ENCODE peak calls at places on chromosomes 12 and 14, in eight cellular contexts. One of them, this sample, is unnamed.

GRCh38 chr12:111066744-111067437 is 146.5 kb upstream of the MYL2 start:
- DNase-seq in OCI-LY7: peak
- DNase-seq in uterus: no peak
- DNase-seq in left colon: no peak
- DNase-seq in stromal cell of bone marrow: no peak
- DNase-seq in right atrium auricular region: no peak
- DNase-seq in iris pigment epithelial cell: peak
- DNase-seq in fibroblast of gingiva: no peak
- DNase-seq in this sample: peak

GRCh38 chr14:23366163-23366921 is 1.4 kb upstream of the EFS start:
- DNase-seq in stromal cell of bone marrow: no peak
- DNase-seq in fibroblast of gingiva: peak
- DNase-seq in uterus: peak
- DNase-seq in left colon: peak
- DNase-seq in OCI-LY7: no peak
- DNase-seq in right atrium auricular region: no peak
- DNase-seq in iris pigment epithelial cell: peak
- DNase-seq in this sample: peak

GRCh38 chr12:92041742-92042141 is 103.9 kb downstream of the BTG1 start:
- DNase-seq in right atrium auricular region: no peak
- DNase-seq in left colon: no peak
- DNase-seq in OCI-LY7: peak
- DNase-seq in iris pigment epithelial cell: peak
- DNase-seq in stromal cell of bone marrow: no peak
- DNase-seq in fibroblast of gingiva: no peak
- DNase-seq in uterus: no peak
- DNase-seq in this sample: no peak

GRCh38 chr14:47302121-47302520 is 373.3 kb downstream of the MDGA2 start:
- DNase-seq in iris pigment epithelial cell: no peak
- DNase-seq in uterus: no peak
- DNase-seq in left colon: no peak
- DNase-seq in fibroblast of gingiva: no peak
- DNase-seq in OCI-LY7: no peak
- DNase-seq in stromal cell of bone marrow: no peak
- DNase-seq in right atrium auricular region: no peak
- DNase-seq in this sample: no peak

GRCh38 chr12:26195250-26195640 is at the start of gene SSPN:
- DNase-seq in fibroblast of gingiva: peak
- DNase-seq in stromal cell of bone marrow: no peak
- DNase-seq in right atrium auricular region: peak
- DNase-seq in uterus: peak
- DNase-seq in OCI-LY7: no peak
- DNase-seq in iris pigment epithelial cell: peak
- DNase-seq in left colon: peak
- DNase-seq in this sample: peak

GRCh38 chr12:106195638-106196037 is 52.2 kb downstream of the CKAP4 start:
- DNase-seq in fibroblast of gingiva: peak
- DNase-seq in stromal cell of bone marrow: peak
- DNase-seq in left colon: peak
- DNase-seq in OCI-LY7: no peak
- DNase-seq in iris pigment epithelial cell: peak
- DNase-seq in uterus: peak
- DNase-seq in right atrium auricular region: peak
- DNase-seq in this sample: no peak

GRCh38 chr14:102050625-102051024 is 36.2 kb downstream of the HSP90AA1 start:
- DNase-seq in iris pigment epithelial cell: peak
- DNase-seq in fibroblast of gingiva: peak
- DNase-seq in left colon: no peak
- DNase-seq in OCI-LY7: no peak
- DNase-seq in stromal cell of bone marrow: peak
- DNase-seq in right atrium auricular region: no peak
- DNase-seq in uterus: no peak
- DNase-seq in this sample: peak

GRCh38 chr12:54479421-54479820 is 6.0 kb upstream of the GTSF1 start:
- DNase-seq in OCI-LY7: no peak
- DNase-seq in stromal cell of bone marrow: peak
- DNase-seq in left colon: no peak
- DNase-seq in fibroblast of gingiva: peak
- DNase-seq in uterus: no peak
- DNase-seq in iris pigment epithelial cell: peak
- DNase-seq in right atrium auricular region: no peak
- DNase-seq in this sample: no peak

GRCh38 chr12:42370013-42370412 is 44.0 kb downstream of the PPHLN1 start:
- DNase-seq in OCI-LY7: no peak
- DNase-seq in uterus: no peak
- DNase-seq in left colon: no peak
- DNase-seq in fibroblast of gingiva: no peak
- DNase-seq in stromal cell of bone marrow: no peak
- DNase-seq in right atrium auricular region: no peak
- DNase-seq in iris pigment epithelial cell: no peak
- DNase-seq in this sample: no peak

GRCh38 chr12:101050631-101051030 is 159.4 kb downstream of the SLC5A8 start:
- DNase-seq in iris pigment epithelial cell: no peak
- DNase-seq in right atrium auricular region: no peak
- DNase-seq in left colon: no peak
- DNase-seq in OCI-LY7: no peak
- DNase-seq in fibroblast of gingiva: no peak
- DNase-seq in stromal cell of bone marrow: no peak
- DNase-seq in uterus: no peak
- DNase-seq in this sample: no peak

GRCh38 chr14:104865069-104865630 is at the start of gene CEP170B:
- DNase-seq in right atrium auricular region: no peak
- DNase-seq in left colon: no peak
- DNase-seq in fibroblast of gingiva: peak
- DNase-seq in uterus: no peak
- DNase-seq in OCI-LY7: peak
- DNase-seq in stromal cell of bone marrow: no peak
- DNase-seq in iris pigment epithelial cell: peak
- DNase-seq in this sample: no peak

GRCh38 chr14:103485504-103485903 is 37.1 kb downstream of the CKB start:
- DNase-seq in iris pigment epithelial cell: no peak
- DNase-seq in left colon: no peak
- DNase-seq in fibroblast of gingiva: no peak
- DNase-seq in uterus: no peak
- DNase-seq in right atrium auricular region: no peak
- DNase-seq in OCI-LY7: no peak
- DNase-seq in stromal cell of bone marrow: no peak
- DNase-seq in this sample: no peak

GRCh38 chr12:124919646-124920352 is 5.3 kb upstream of the UBC start:
- DNase-seq in uterus: no peak
- DNase-seq in left colon: peak
- DNase-seq in OCI-LY7: peak
- DNase-seq in stromal cell of bone marrow: no peak
- DNase-seq in fibroblast of gingiva: no peak
- DNase-seq in iris pigment epithelial cell: peak
- DNase-seq in right atrium auricular region: no peak
- DNase-seq in this sample: peak

GRCh38 chr14:74478996-74479635 is 14.0 kb downstream of the NPC2 start:
- DNase-seq in OCI-LY7: peak
- DNase-seq in right atrium auricular region: no peak
- DNase-seq in uterus: no peak
- DNase-seq in fibroblast of gingiva: no peak
- DNase-seq in left colon: no peak
- DNase-seq in stromal cell of bone marrow: no peak
- DNase-seq in iris pigment epithelial cell: peak
- DNase-seq in this sample: peak

GRCh38 chr12:7832059-7832696 is 40.5 kb downstream of the SLC2A14 start:
- DNase-seq in left colon: no peak
- DNase-seq in uterus: no peak
- DNase-seq in stromal cell of bone marrow: peak
- DNase-seq in fibroblast of gingiva: peak
- DNase-seq in right atrium auricular region: no peak
- DNase-seq in iris pigment epithelial cell: peak
- DNase-seq in OCI-LY7: peak
- DNase-seq in this sample: peak

GRCh38 chr12:100953677-100954076 is 159.1 kb downstream of the ANO4 start:
- DNase-seq in uterus: no peak
- DNase-seq in stromal cell of bone marrow: no peak
- DNase-seq in iris pigment epithelial cell: no peak
- DNase-seq in OCI-LY7: no peak
- DNase-seq in left colon: no peak
- DNase-seq in fibroblast of gingiva: no peak
- DNase-seq in right atrium auricular region: no peak
- DNase-seq in this sample: no peak

GRCh38 chr12:4701383-4701782 is 18.8 kb upstream of the GALNT8 start:
- DNase-seq in OCI-LY7: no peak
- DNase-seq in fibroblast of gingiva: no peak
- DNase-seq in stromal cell of bone marrow: no peak
- DNase-seq in left colon: no peak
- DNase-seq in uterus: peak
- DNase-seq in right atrium auricular region: no peak
- DNase-seq in iris pigment epithelial cell: no peak
- DNase-seq in this sample: no peak

GRCh38 chr12:106300761-106301160 is 1.8 kb upstream of the TCP11L2 start:
- DNase-seq in left colon: no peak
- DNase-seq in right atrium auricular region: no peak
- DNase-seq in iris pigment epithelial cell: no peak
- DNase-seq in fibroblast of gingiva: no peak
- DNase-seq in OCI-LY7: no peak
- DNase-seq in stromal cell of bone marrow: no peak
- DNase-seq in uterus: no peak
- DNase-seq in this sample: no peak

GRCh38 chr12:10956085-10956484 is 17.0 kb upstream of the TAS2R14 start:
- DNase-seq in uterus: no peak
- DNase-seq in stromal cell of bone marrow: no peak
- DNase-seq in right atrium auricular region: no peak
- DNase-seq in OCI-LY7: no peak
- DNase-seq in left colon: no peak
- DNase-seq in fibroblast of gingiva: no peak
- DNase-seq in iris pigment epithelial cell: no peak
- DNase-seq in this sample: no peak

GRCh38 chr12:52413787-52414345 is 7.7 kb upstream of the KRT82 start:
- DNase-seq in left colon: no peak
- DNase-seq in iris pigment epithelial cell: no peak
- DNase-seq in right atrium auricular region: no peak
- DNase-seq in OCI-LY7: no peak
- DNase-seq in stromal cell of bone marrow: no peak
- DNase-seq in fibroblast of gingiva: no peak
- DNase-seq in uterus: no peak
- DNase-seq in this sample: no peak

GRCh38 chr12:11500222-11500860 is 105.0 kb upstream of the PRB2 start:
- DNase-seq in left colon: peak
- DNase-seq in uterus: peak
- DNase-seq in iris pigment epithelial cell: peak
- DNase-seq in right atrium auricular region: peak
- DNase-seq in OCI-LY7: peak
- DNase-seq in fibroblast of gingiva: peak
- DNase-seq in stromal cell of bone marrow: peak
- DNase-seq in this sample: peak

GRCh38 chr12:89765959-89766824 is 57.6 kb upstream of the ATP2B1 start:
- DNase-seq in fibroblast of gingiva: no peak
- DNase-seq in stromal cell of bone marrow: no peak
- DNase-seq in OCI-LY7: peak
- DNase-seq in left colon: no peak
- DNase-seq in iris pigment epithelial cell: no peak
- DNase-seq in right atrium auricular region: no peak
- DNase-seq in uterus: no peak
- DNase-seq in this sample: no peak

GRCh38 chr12:51714666-51715065 is 123.6 kb downstream of the SCN8A start:
- DNase-seq in right atrium auricular region: no peak
- DNase-seq in OCI-LY7: no peak
- DNase-seq in iris pigment epithelial cell: no peak
- DNase-seq in fibroblast of gingiva: no peak
- DNase-seq in uterus: no peak
- DNase-seq in left colon: no peak
- DNase-seq in stromal cell of bone marrow: peak
- DNase-seq in this sample: no peak

GRCh38 chr14:22997676-22998323 is 12.1 kb downstream of the C14orf93 start:
- DNase-seq in uterus: no peak
- DNase-seq in right atrium auricular region: no peak
- DNase-seq in stromal cell of bone marrow: no peak
- DNase-seq in left colon: no peak
- DNase-seq in iris pigment epithelial cell: no peak
- DNase-seq in fibroblast of gingiva: no peak
- DNase-seq in OCI-LY7: no peak
- DNase-seq in this sample: no peak

GRCh38 chr12:115440438-115440837 is 756.5 kb upstream of the TBX3 start:
- DNase-seq in left colon: no peak
- DNase-seq in OCI-LY7: no peak
- DNase-seq in uterus: peak
- DNase-seq in iris pigment epithelial cell: peak
- DNase-seq in fibroblast of gingiva: peak
- DNase-seq in right atrium auricular region: no peak
- DNase-seq in stromal cell of bone marrow: peak
- DNase-seq in this sample: no peak

GRCh38 chr14:53368714-53369191 is 215.6 kb upstream of the DDHD1 start:
- DNase-seq in iris pigment epithelial cell: peak
- DNase-seq in right atrium auricular region: no peak
- DNase-seq in uterus: no peak
- DNase-seq in left colon: no peak
- DNase-seq in OCI-LY7: no peak
- DNase-seq in stromal cell of bone marrow: peak
- DNase-seq in fibroblast of gingiva: peak
- DNase-seq in this sample: no peak

GRCh38 chr12:117047810-117048584 is 51.2 kb downstream of the TESC start:
- DNase-seq in fibroblast of gingiva: no peak
- DNase-seq in left colon: no peak
- DNase-seq in stromal cell of bone marrow: no peak
- DNase-seq in right atrium auricular region: peak
- DNase-seq in OCI-LY7: no peak
- DNase-seq in uterus: no peak
- DNase-seq in iris pigment epithelial cell: peak
- DNase-seq in this sample: peak

GRCh38 chr14:49769581-49770211 is 1.7 kb downstream of the KLHDC2 start:
- DNase-seq in left colon: no peak
- DNase-seq in stromal cell of bone marrow: no peak
- DNase-seq in right atrium auricular region: no peak
- DNase-seq in iris pigment epithelial cell: no peak
- DNase-seq in OCI-LY7: no peak
- DNase-seq in uterus: no peak
- DNase-seq in fibroblast of gingiva: no peak
- DNase-seq in this sample: peak

GRCh38 chr12:131076791-131077747 is 123.4 kb downstream of the ADGRD1 start:
- DNase-seq in fibroblast of gingiva: no peak
- DNase-seq in OCI-LY7: no peak
- DNase-seq in uterus: no peak
- DNase-seq in right atrium auricular region: no peak
- DNase-seq in left colon: no peak
- DNase-seq in stromal cell of bone marrow: no peak
- DNase-seq in iris pigment epithelial cell: no peak
- DNase-seq in this sample: peak

GRCh38 chr12:4133636-4134433 is 139.7 kb upstream of the CCND2 start:
- DNase-seq in uterus: no peak
- DNase-seq in iris pigment epithelial cell: no peak
- DNase-seq in stromal cell of bone marrow: no peak
- DNase-seq in left colon: no peak
- DNase-seq in OCI-LY7: no peak
- DNase-seq in right atrium auricular region: no peak
- DNase-seq in fibroblast of gingiva: no peak
- DNase-seq in this sample: peak

GRCh38 chr12:6536894-6537579 is 2.7 kb downstream of the GAPDH start:
- DNase-seq in iris pigment epithelial cell: peak
- DNase-seq in OCI-LY7: peak
- DNase-seq in uterus: no peak
- DNase-seq in fibroblast of gingiva: peak
- DNase-seq in stromal cell of bone marrow: no peak
- DNase-seq in left colon: no peak
- DNase-seq in right atrium auricular region: no peak
- DNase-seq in this sample: peak